ENCODE peak calls at places on chromosomes 1 and 21, in ten cellular contexts. Y, A, J, C, H, D, B, U, N and E are unnamed samples.

GRCh38 chr1:49971088-49971487 is 52.7 kb downstream of the AGBL4 start:
- DNase-seq in A (no peak), Y (no peak), C (no peak), B (no peak), D (no peak), J (no peak), H (no peak), N (no peak), U (no peak), E (no peak)

GRCh38 chr1:185957441-185958363 is 223.5 kb downstream of the HMCN1 start:
- DNase-seq in B (no peak), D (no peak), U (no peak), C (no peak), J (no peak), Y (no peak), H (peak), N (no peak), A (no peak), E (no peak)

GRCh38 chr1:53393325-53393792 is 65.5 kb upstream of the LRP8 start:
- DNase-seq in J (peak), H (peak), B (peak), D (peak), N (peak), U (peak), A (no peak), C (peak), Y (peak), E (peak)

GRCh38 chr1:18649713-18650370 is 19.2 kb downstream of the PAX7 start:
- DNase-seq in U (no peak), J (no peak), D (no peak), H (peak), A (no peak), N (no peak), C (no peak), B (no peak), Y (no peak), E (no peak)

GRCh38 chr1:231550448-231550781 is 21.9 kb downstream of the TSNAX start:
- DNase-seq in U (no peak), A (no peak), D (no peak), Y (peak), N (peak), H (peak), C (no peak), J (no peak), B (no peak), E (no peak)

GRCh38 chr1:15008783-15009709 is 144.5 kb upstream of the TMEM51 start:
- DNase-seq in A (no peak), D (no peak), J (no peak), B (no peak), C (no peak), Y (no peak), U (no peak), N (no peak), H (no peak), E (no peak)

GRCh38 chr1:15989776-15990175 is 13.9 kb upstream of the ZBTB17 start:
- DNase-seq in H (no peak), A (no peak), C (no peak), D (no peak), U (no peak), J (no peak), B (peak), Y (no peak), N (no peak), E (no peak)

GRCh38 chr1:162988869-162989268 is 80.3 kb upstream of the RGS4 start:
- DNase-seq in B (no peak), H (no peak), N (no peak), D (no peak), C (no peak), J (no peak), U (no peak), A (no peak), Y (no peak), E (no peak)

GRCh38 chr1:54028306-54029251 is 10.6 kb upstream of the LDLRAD1 start:
- DNase-seq in A (no peak), C (no peak), D (no peak), B (no peak), U (no peak), N (no peak), H (no peak), J (no peak), Y (no peak), E (no peak)

GRCh38 chr1:51667556-51667955 is 50.7 kb downstream of the OSBPL9 start:
- DNase-seq in D (no peak), A (no peak), B (no peak), N (no peak), Y (no peak), C (no peak), U (no peak), J (no peak), H (no peak), E (no peak)

GRCh38 chr1:229624906-229625871 is 733 bp downstream of the TAF5L start:
- DNase-seq in B (peak), Y (peak), H (peak), D (peak), A (peak), J (peak), U (peak), C (peak), N (peak), E (no peak)

GRCh38 chr1:112389689-112390088 is 6.3 kb upstream of the CTTNBP2NL start:
- DNase-seq in J (peak), B (no peak), D (no peak), U (no peak), Y (no peak), H (peak), N (no peak), A (no peak), C (no peak), E (no peak)

GRCh38 chr1:29399465-29399864 is 163.1 kb downstream of the PTPRU start:
- DNase-seq in H (no peak), B (no peak), D (no peak), U (no peak), Y (no peak), J (no peak), C (no peak), N (no peak), A (no peak), E (no peak)

GRCh38 chr1:180632326-180633088 is 685 bp downstream of the XPR1 start:
- DNase-seq in D (no peak), C (no peak), H (no peak), J (peak), A (no peak), Y (peak), N (peak), B (no peak), U (peak), E (peak)

GRCh38 chr1:182791464-182792179 is 2.0 kb downstream of the NPL start:
- DNase-seq in C (no peak), A (no peak), U (no peak), B (no peak), D (no peak), H (no peak), J (no peak), N (no peak), Y (no peak), E (no peak)

GRCh38 chr21:38631676-38632075 is 133.4 kb upstream of the ERG start:
- DNase-seq in J (no peak), C (no peak), U (no peak), Y (no peak), H (peak), N (no peak), A (no peak), B (no peak), D (no peak), E (no peak)

GRCh38 chr1:228781161-228781771 is 46.0 kb downstream of the RHOU start:
- DNase-seq in C (no peak), N (peak), D (peak), H (peak), B (no peak), A (no peak), J (no peak), U (no peak), Y (no peak), E (no peak)

GRCh38 chr1:115465802-115466363 is 127.8 kb upstream of the NGF start:
- DNase-seq in H (no peak), J (no peak), Y (no peak), B (no peak), A (no peak), D (no peak), C (no peak), N (no peak), U (no peak), E (no peak)

GRCh38 chr1:229857585-229857984 is 209.5 kb upstream of the GALNT2 start:
- DNase-seq in B (no peak), N (no peak), Y (no peak), J (no peak), H (peak), A (no peak), C (no peak), U (no peak), D (no peak), E (no peak)

GRCh38 chr1:214292317-214292716 is 11.4 kb downstream of the SMYD2 start:
- DNase-seq in N (no peak), C (no peak), B (no peak), H (peak), Y (no peak), J (no peak), A (peak), U (no peak), D (peak), E (no peak)

GRCh38 chr21:21734088-21734487 is 735.9 kb downstream of the NCAM2 start:
- DNase-seq in N (no peak), J (no peak), A (no peak), C (no peak), D (no peak), U (no peak), Y (no peak), B (no peak), H (no peak), E (no peak)

GRCh38 chr21:39063517-39063916 is 119.7 kb downstream of the PSMG1 start:
- DNase-seq in A (no peak), U (no peak), D (no peak), C (no peak), J (no peak), B (no peak), H (no peak), Y (no peak), N (no peak), E (no peak)

GRCh38 chr21:33418686-33419085 is 15.5 kb downstream of the IFNGR2 start:
- DNase-seq in U (no peak), B (peak), Y (no peak), A (no peak), J (peak), H (peak), D (peak), C (no peak), N (no peak), E (peak)

GRCh38 chr1:163084330-163084729 is 15.2 kb downstream of the RGS4 start:
- DNase-seq in J (no peak), B (no peak), A (no peak), Y (no peak), C (no peak), D (peak), U (no peak), N (no peak), H (peak), E (no peak)

GRCh38 chr1:22309572-22309971 is 142.1 kb upstream of the ZBTB40 start:
- DNase-seq in B (no peak), C (no peak), Y (no peak), H (no peak), A (no peak), U (no peak), J (no peak), N (no peak), D (no peak), E (no peak)
- TF ChIP-seq CTCF in B (no peak), C (no peak), Y (no peak), H (no peak), A (no peak), U (no peak), J (no peak), N (no peak), D (no peak), E (no peak)

GRCh38 chr1:68819190-68819829 is 322.4 kb upstream of the DEPDC1 start:
- DNase-seq in N (peak), A (no peak), B (no peak), U (no peak), J (no peak), H (peak), C (no peak), D (peak), Y (no peak), E (no peak)
- TF ChIP-seq CTCF in N (peak), A (no peak), B (no peak), U (no peak), J (peak), H (peak), C (peak), D (peak), Y (no peak), E (peak)

GRCh38 chr1:8902765-8903164 is 24.3 kb upstream of the ENO1 start:
- DNase-seq in B (no peak), A (no peak), U (no peak), C (no peak), N (no peak), Y (no peak), J (no peak), H (peak), D (no peak), E (no peak)
- TF ChIP-seq CTCF in B (no peak), A (no peak), U (no peak), C (no peak), N (no peak), Y (no peak), J (no peak), H (peak), D (peak), E (no peak)

DNA sequence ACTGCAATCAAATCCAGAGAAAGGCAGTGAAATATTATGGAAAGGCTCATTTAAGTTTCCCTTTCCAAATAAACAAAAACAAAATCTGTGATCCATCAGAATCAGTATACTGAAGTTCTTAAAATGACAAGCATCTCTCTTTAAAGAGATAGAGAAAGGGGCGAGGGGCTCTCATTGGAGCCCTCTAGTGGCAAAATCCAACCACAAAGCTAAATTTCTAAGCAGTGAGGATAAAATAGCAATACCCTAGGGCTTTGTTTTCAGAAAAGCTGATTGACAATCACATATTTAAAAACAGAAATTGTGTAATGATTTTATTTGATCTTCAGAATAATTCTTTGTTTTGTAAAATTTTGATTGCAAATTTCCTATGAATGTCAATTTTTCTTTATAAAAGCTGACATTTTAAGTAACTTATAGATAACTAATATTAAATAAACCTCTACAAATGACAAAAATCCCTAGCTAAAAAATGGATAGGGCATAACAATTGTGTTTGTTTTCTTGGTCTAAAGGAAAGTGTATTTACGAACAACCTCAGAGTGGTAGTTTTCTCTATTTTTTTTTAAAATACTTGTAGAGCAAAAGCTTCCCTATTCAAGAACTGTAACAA is 138.2 kb downstream of the COL24A1 start:
- DNase-seq in D (peak), U (no peak), N (peak), C (no peak), H (peak), A (peak), Y (peak), J (no peak), B (peak), E (peak)
- TF ChIP-seq CTCF in D (peak), U (peak), N (peak), C (peak), H (peak), A (peak), Y (peak), J (peak), B (peak), E (peak)

GRCh38 chr1:147494998-147495580 is 46.2 kb upstream of the BCL9 start:
- DNase-seq in D (peak), A (no peak), H (peak), U (peak), C (no peak), N (peak), B (peak), Y (peak), J (peak), E (peak)
- TF ChIP-seq CTCF in D (peak), A (peak), H (peak), U (peak), C (peak), N (peak), B (peak), Y (peak), J (peak), E (peak)

DNA sequence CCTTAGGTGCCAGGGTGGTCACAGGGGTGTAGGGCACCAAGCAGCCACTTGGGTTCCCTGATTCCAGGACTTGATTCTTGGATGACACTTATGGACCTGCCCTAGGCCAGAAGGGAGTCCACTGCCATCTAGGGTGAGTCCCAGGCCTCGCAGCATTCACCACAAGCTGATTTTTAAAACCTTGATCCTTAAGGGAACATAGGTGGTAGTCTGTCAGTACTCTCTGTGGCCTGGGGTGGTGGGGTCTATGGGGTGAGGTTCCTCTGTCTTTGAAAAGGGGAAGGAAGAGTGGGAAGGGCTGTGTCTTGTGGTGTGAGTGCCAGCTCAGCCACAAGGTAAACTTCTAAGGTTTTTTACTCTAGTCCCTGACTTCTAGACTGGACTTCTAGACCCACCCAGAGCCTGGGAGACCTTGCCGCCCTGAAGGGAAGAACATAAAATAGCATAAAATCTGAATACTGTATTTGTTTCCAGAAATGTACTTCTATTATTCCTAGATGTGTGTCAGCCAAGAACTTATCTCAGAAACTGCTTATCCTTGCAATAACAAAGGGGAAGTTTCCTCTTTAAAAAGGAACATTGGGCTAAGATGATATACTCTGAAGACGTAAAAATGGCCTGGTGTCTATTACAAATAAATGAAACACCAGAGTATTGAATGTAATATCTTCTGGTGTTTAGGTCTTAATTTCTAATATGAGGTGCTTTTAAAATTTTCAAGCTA is 757.3 kb downstream of the LTN1 start:
- DNase-seq in N (no peak), H (no peak), C (no peak), B (no peak), J (no peak), U (no peak), Y (no peak), D (no peak), A (no peak), E (no peak)
- TF ChIP-seq CTCF in N (peak), H (peak), C (no peak), B (no peak), J (no peak), U (no peak), Y (no peak), D (peak), A (no peak), E (peak)

GRCh38 chr1:10848109-10848684 is 51.8 kb upstream of the CASZ1 start:
- DNase-seq in B (no peak), U (no peak), D (no peak), Y (no peak), C (no peak), A (no peak), H (no peak), N (no peak), J (no peak), E (no peak)
- TF ChIP-seq CTCF in B (no peak), U (no peak), D (no peak), Y (no peak), C (no peak), A (no peak), H (no peak), N (no peak), J (no peak), E (no peak)

GRCh38 chr1:40855513-40855912 is 6.7 kb downstream of the CITED4 start:
- DNase-seq in D (no peak), B (no peak), A (no peak), H (no peak), U (no peak), N (peak), C (no peak), Y (no peak), J (no peak), E (no peak)
- TF ChIP-seq CTCF in D (peak), B (no peak), A (no peak), H (peak), U (no peak), N (peak), C (peak), Y (peak), J (no peak), E (no peak)

DNA sequence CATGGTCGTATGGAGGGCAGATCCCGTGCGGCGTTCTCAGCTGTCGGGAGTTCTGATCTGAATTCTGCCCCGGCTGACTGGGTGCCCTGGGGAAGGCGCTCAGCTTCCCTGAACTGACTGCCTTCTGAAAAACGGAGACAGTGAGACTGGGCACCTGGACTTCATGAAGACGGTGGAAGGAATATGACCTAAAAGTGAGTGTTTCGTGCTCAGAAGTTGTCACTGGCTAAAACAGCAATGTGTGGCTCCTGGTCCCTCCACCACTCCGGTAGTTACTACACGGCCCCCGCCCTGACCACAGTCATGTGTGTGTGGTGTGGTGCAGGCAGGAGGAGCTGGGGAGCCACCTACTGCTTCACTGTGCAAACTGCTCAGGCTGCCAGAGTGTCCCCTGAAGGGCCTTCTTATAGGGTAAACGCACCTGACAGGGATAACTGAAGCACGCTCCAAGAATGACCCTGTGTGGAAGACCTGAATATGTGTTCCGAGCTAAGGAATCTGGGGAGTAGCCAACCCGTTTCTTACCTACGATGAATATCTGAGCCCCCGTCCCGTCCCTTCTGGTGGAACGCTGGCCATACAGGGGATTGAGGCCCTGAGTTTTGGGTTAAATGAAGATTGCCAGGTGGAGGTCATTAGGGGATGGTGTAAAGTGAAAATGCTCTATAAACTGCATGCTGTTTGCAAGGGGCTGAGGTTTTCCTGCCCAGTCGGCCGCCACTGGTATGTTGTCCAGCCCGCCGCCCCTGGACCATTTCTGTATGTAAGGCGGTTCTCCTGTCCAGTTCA is 640 bp upstream of the MYOM3 start:
- DNase-seq in B (peak), A (peak), J (peak), C (peak), U (peak), D (peak), Y (peak), N (peak), H (peak), E (peak)
- TF ChIP-seq CTCF in B (peak), A (peak), J (peak), C (peak), U (peak), D (peak), Y (no peak), N (peak), H (peak), E (peak)

GRCh38 chr1:56334027-56334426 is 245.3 kb downstream of the PLPP3 start:
- DNase-seq in H (no peak), C (no peak), J (no peak), A (no peak), U (no peak), B (no peak), D (no peak), N (no peak), Y (no peak), E (no peak)
- TF ChIP-seq CTCF in H (no peak), C (no peak), J (no peak), A (no peak), U (no peak), B (no peak), D (no peak), N (no peak), Y (no peak), E (no peak)